ENCODE peak calls at places on chromosomes 5 and 9, in nine cellular contexts. J is left ventricle myocardium inferior, K is RWPE1, D is transverse colon, Q is thoracic aorta, O is heart right ventricle, V is DND-41, W is stomach, A is uterus. S is an unnamed sample.

GRCh38 chr5:16143361-16144049 is 36.1 kb downstream of the MARCHF11 start:
- DNase-seq in J (no peak), K (no peak), D (no peak), Q (no peak), O (no peak), V (no peak), W (no peak), A (no peak), S (no peak)

GRCh38 chr5:149585910-149586309 is 4.6 kb downstream of the ARHGEF37 start:
- DNase-seq in J (no peak), K (no peak), D (no peak), Q (no peak), O (no peak), V (no peak), W (no peak), A (no peak), S (no peak)

GRCh38 chr9:69325409-69326212 is 596 bp downstream of the ENTREP1 start:
- DNase-seq in J (peak), K (no peak), D (peak), Q (no peak), O (peak), V (no peak), W (peak), A (no peak), S (no peak)

GRCh38 chr9:129996161-129996849 is 46.7 kb downstream of the FNBP1 start:
- DNase-seq in J (no peak), K (no peak), D (no peak), Q (no peak), O (no peak), V (no peak), W (no peak), A (no peak), S (no peak)

GRCh38 chr5:149154629-149155028 is 13.3 kb downstream of the ABLIM3 start:
- DNase-seq in J (no peak), K (no peak), D (no peak), Q (no peak), O (no peak), V (no peak), W (no peak), A (no peak), S (no peak)

GRCh38 chr5:14707811-14708210 is 43.3 kb downstream of the OTULIN start:
- DNase-seq in J (no peak), K (no peak), D (no peak), Q (no peak), O (no peak), V (no peak), W (no peak), A (no peak), S (no peak)

GRCh38 chr9:114953917-114954316 is 23.5 kb upstream of the TNFSF8 start:
- DNase-seq in J (no peak), K (peak), D (peak), Q (no peak), O (no peak), V (no peak), W (no peak), A (peak), S (no peak)

GRCh38 chr9:137365552-137366444 is 57.2 kb downstream of the EXD3 start:
- DNase-seq in J (no peak), K (no peak), D (no peak), Q (no peak), O (no peak), V (no peak), W (no peak), A (peak), S (no peak)

GRCh38 chr5:72082048-72082447 is 25.2 kb upstream of the MAP1B start:
- DNase-seq in J (no peak), K (no peak), D (no peak), Q (no peak), O (no peak), V (no peak), W (no peak), A (no peak), S (no peak)

GRCh38 chr9:87909310-87910041 is 8.3 kb upstream of the SPATA31C1 start:
- DNase-seq in J (no peak), K (no peak), D (peak), Q (no peak), O (no peak), V (no peak), W (peak), A (no peak), S (no peak)

GRCh38 chr9:93902780-93903655 is 52.1 kb downstream of the BARX1 start:
- DNase-seq in J (no peak), K (no peak), D (peak), Q (no peak), O (no peak), V (no peak), W (no peak), A (peak), S (no peak)

GRCh38 chr5:113759505-113760145 is 246.1 kb downstream of the YTHDC2 start:
- DNase-seq in J (no peak), K (no peak), D (no peak), Q (no peak), O (no peak), V (no peak), W (no peak), A (no peak), S (no peak)

GRCh38 chr5:113761594-113761993 is 248.1 kb downstream of the YTHDC2 start:
- DNase-seq in J (no peak), K (no peak), D (no peak), Q (no peak), O (no peak), V (no peak), W (no peak), A (no peak), S (no peak)

GRCh38 chr5:113760486-113760885 is 247.0 kb downstream of the YTHDC2 start:
- DNase-seq in J (no peak), K (peak), D (no peak), Q (no peak), O (no peak), V (no peak), W (no peak), A (no peak), S (no peak)

GRCh38 chr5:113764382-113764781 is 250.9 kb downstream of the YTHDC2 start:
- DNase-seq in J (no peak), K (no peak), D (no peak), Q (no peak), O (no peak), V (no peak), W (no peak), A (no peak), S (no peak)
- TF ChIP-seq CTCF in J (no peak), K (no peak), D (no peak), Q (no peak), O (no peak), V (no peak), W (no peak), A (no peak), S (no peak)

GRCh38 chr5:126718246-126718868 is 58.6 kb upstream of the LMNB1 start:
- DNase-seq in J (no peak), K (no peak), D (no peak), Q (no peak), O (no peak), V (no peak), W (no peak), A (no peak), S (no peak)

GRCh38 chr5:126720369-126720768 is 56.6 kb upstream of the LMNB1 start:
- DNase-seq in J (no peak), K (no peak), D (no peak), Q (no peak), O (no peak), V (no peak), W (no peak), A (no peak), S (no peak)

DNA sequence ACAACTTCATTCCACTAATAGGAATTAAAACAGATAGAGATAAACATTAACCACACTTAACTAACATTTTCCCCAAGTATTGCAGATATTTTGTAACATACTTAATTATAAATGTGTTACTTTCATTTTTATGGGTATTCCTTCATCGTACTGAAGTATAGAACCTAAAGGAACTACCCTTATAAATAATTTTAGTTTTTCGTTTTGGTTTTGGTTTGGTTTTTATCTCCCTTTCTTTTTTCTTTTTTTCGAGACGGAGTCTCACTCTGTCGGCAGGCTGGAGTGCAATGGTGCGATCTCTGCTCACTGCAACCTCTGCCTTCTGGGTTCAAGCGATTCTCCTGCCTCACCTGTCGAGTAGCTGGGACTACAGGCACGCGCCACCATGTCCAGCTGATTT is 60.1 kb upstream of the LMNB1 start:
- DNase-seq in J (no peak), K (no peak), D (no peak), Q (no peak), O (no peak), V (no peak), W (no peak), A (no peak), S (no peak)
- TF ChIP-seq CTCF in J (no peak), K (no peak), D (no peak), Q (no peak), O (no peak), V (no peak), W (no peak), A (no peak), S (no peak)

GRCh38 chr5:79536193-79536906 is 22.4 kb upstream of the HOMER1 start:
- DNase-seq in J (no peak), K (no peak), D (no peak), Q (no peak), O (no peak), V (no peak), W (no peak), A (no peak), S (no peak)

GRCh38 chr5:79540939-79541338 is 27.0 kb upstream of the HOMER1 start:
- DNase-seq in J (no peak), K (no peak), D (no peak), Q (no peak), O (no peak), V (no peak), W (no peak), A (no peak), S (no peak)

GRCh38 chr5:79535477-79536192 is 21.7 kb upstream of the HOMER1 start:
- DNase-seq in J (no peak), K (no peak), D (no peak), Q (no peak), O (no peak), V (no peak), W (no peak), A (no peak), S (no peak)
- TF ChIP-seq CTCF in J (peak), K (no peak), D (no peak), Q (no peak), O (peak), V (peak), W (no peak), A (peak), S (no peak)

DNA sequence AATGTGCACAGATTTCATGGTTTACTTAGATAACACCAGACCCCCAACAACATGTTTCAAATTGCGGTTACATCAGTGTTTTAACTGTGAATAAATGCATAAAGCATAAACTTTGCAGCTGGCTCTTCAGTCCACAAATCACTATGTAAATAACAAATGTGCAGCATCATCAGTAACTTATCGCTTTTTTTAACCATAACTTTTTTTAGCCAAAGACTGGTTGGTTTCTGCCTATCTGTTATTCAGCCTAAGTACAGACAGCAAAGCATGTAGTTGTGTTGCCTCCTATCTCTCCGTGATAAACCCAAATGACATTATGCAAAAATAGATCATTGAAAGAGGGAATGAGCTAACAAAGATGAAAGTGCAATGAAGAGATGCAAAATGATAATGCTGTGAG is 108.7 kb downstream of the PDE8B start:
- DNase-seq in J (no peak), K (no peak), D (no peak), Q (no peak), O (no peak), V (no peak), W (no peak), A (no peak), S (no peak)
- TF ChIP-seq CTCF in J (no peak), K (no peak), D (no peak), Q (no peak), O (no peak), V (no peak), W (no peak), A (no peak), S (no peak)

GRCh38 chr5:111756701-111757581 is at the start of gene NREP:
- DNase-seq in J (peak), K (peak), D (peak), Q (peak), O (peak), V (peak), W (peak), A (peak), S (no peak)

GRCh38 chr5:111754190-111754589 is 2.8 kb downstream of the NREP start:
- DNase-seq in J (no peak), K (no peak), D (no peak), Q (no peak), O (no peak), V (no peak), W (no peak), A (no peak), S (no peak)

GRCh38 chr5:111757582-111758283 is 739 bp upstream of the NREP start:
- DNase-seq in J (peak), K (peak), D (peak), Q (peak), O (peak), V (peak), W (peak), A (peak), S (peak)

GRCh38 chr5:111755264-111755941 is 1.6 kb downstream of the NREP start:
- DNase-seq in J (no peak), K (no peak), D (no peak), Q (no peak), O (no peak), V (no peak), W (no peak), A (no peak), S (no peak)

GRCh38 chr5:111755942-111756353 is 1.0 kb downstream of the NREP start:
- DNase-seq in J (no peak), K (peak), D (no peak), Q (no peak), O (no peak), V (no peak), W (no peak), A (no peak), S (no peak)
- TF ChIP-seq CTCF in J (no peak), K (no peak), D (no peak), Q (no peak), O (no peak), V (peak), W (no peak), A (no peak), S (no peak)

GRCh38 chr9:20478780-20479179 is 143.5 kb downstream of the MLLT3 start:
- DNase-seq in J (no peak), K (no peak), D (no peak), Q (no peak), O (no peak), V (no peak), W (no peak), A (no peak), S (no peak)
- TF ChIP-seq CTCF in J (no peak), K (no peak), D (no peak), Q (no peak), O (no peak), V (no peak), W (no peak), A (no peak), S (no peak)

DNA sequence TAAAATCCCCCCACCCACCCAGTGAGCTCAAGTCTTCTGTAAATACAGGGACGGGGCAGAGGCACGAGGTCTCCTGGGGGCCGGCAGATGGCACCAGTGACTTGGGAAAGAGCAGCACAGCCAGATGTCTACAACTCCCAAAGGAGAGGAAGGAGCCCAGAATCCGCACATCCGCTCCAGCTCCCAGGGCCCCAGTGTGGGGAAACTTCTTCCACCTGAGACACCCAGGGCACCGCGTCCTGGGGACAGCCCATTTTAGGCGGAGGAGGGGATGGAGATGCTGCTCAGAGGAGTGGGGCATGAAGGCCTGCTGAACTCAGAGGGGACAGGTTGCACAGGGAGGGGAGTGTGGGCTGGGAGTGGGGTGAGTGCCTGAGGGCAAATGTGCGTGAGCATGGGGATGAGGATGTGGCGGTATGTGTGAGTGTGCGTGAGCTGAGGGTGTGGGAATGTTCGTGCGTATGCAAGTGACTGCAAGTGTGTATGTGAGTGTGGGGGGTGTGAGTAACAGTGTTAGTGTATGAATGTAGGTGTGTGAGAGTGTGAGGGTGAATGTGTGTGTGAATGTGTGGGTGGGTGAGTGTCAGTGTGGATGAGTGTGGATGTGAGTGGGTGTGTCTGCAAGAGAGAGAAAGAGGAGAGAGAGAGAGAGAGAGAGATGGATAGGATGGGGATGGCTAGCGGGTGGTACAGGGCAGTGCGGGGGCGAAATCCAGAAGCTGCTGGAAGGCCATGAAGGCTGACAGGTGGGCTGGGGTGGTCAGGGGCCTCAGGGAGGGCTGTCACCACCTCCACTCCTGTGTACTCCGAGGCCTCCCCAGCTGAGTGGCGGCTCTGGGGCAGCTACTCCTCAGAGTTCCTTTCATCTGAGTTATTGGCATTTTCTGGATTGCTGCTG is 63.5 kb downstream of the DUSP1 start:
- DNase-seq in J (no peak), K (peak), D (no peak), Q (no peak), O (no peak), V (peak), W (no peak), A (no peak), S (no peak)
- TF ChIP-seq CTCF in J (peak), K (peak), D (no peak), Q (peak), O (peak), V (peak), W (no peak), A (peak), S (no peak)

DNA sequence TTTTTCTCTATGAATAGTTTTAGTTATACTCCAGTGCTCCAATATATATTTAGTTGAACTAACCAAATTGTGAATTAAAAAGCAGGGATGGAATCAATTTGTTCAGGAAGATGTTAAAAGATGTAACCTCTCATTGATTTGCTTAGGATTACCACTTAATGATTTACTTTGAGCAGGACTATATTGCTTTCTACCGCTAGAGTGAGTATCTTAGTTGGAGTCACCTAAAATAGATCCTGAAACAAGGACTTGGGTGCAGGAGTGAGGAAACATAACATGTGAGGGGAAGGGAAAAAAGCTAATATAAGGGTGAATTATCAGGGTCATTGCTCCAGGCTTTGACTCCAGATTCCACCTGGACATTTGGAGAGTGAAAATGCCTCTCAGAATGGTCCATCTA is 2277.4 kb upstream of the C9orf72 start:
- DNase-seq in J (no peak), K (no peak), D (no peak), Q (no peak), O (no peak), V (no peak), W (no peak), A (no peak), S (no peak)
- TF ChIP-seq CTCF in J (no peak), K (no peak), D (no peak), Q (no peak), O (no peak), V (no peak), W (no peak), A (no peak), S (no peak)

DNA sequence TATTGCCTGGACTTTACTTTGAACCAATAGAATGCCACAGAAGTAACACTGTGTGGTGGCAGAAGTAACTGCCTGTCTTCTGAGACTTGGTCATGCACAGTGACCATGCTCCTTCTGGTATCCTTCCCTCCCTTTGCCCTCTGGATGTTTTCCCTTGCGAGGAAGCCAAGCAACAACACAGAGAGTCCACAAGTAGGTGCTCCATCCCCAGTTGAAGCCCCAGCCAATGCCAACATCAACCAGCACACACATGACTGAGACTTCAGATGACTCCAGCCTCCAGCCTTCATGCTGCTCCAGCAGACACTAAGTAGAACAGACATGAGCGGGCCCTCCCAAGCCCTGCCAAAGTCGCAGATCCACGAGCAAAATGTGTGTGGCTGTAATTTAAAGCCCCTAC is 129.6 kb downstream of the EPB41L4A start:
- DNase-seq in J (no peak), K (no peak), D (no peak), Q (no peak), O (no peak), V (no peak), W (no peak), A (no peak), S (no peak)
- TF ChIP-seq CTCF in J (no peak), K (no peak), D (no peak), Q (no peak), O (no peak), V (no peak), W (no peak), A (no peak), S (no peak)